ENCODE peak calls at places on chromosomes 12 and 14, in eight cellular contexts. H is psoas muscle; E is body of pancreas; S is gastroesophageal sphincter; W is activated CD8-positive, alpha-beta T cell treated with anti-CD3 and anti-CD28 coated beads for 36 hours; G is activated CD8-positive, alpha-beta memory T cell treated with anti-CD3 and anti-CD28 coated beads, Interleukin-2, amount 10 ng/mL, durations not matched to agents 7 days and 5 days; Q is Panc1; Z is heart left ventricle. Y is an unnamed sample.
A peak's percentile ranks its signal among the peaks of the same experiment; 100 is the strongest.

GRCh38 chr12:46126050-46126727 is 135.8 kb upstream of the SCAF11 start:
- ATAC-seq in H (no peak), E (no peak), S (no peak), W (no peak), G (no peak), Q (no peak), Z (peak; percentile 40), Y (no peak)

GRCh38 chr12:57215668-57216013 is 953 bp upstream of the NXPH4 start:
- ATAC-seq in H (no peak), E (no peak), S (no peak), W (peak; percentile 29), G (peak; percentile 43), Q (no peak), Z (no peak), Y (peak; percentile 59)

GRCh38 chr12:19127270-19127669 is 2.3 kb upstream of the PLEKHA5 start:
- ATAC-seq in H (no peak), E (no peak), S (no peak), W (no peak), G (no peak), Q (no peak), Z (no peak), Y (no peak)

GRCh38 chr12:642633-643477 is 20.4 kb downstream of the NINJ2 start:
- ATAC-seq in H (peak; percentile 81), E (peak; percentile 93), S (peak; percentile 84), W (peak; percentile 68), G (peak; percentile 85), Q (peak; percentile 60), Z (peak; percentile 9), Y (peak; percentile 89)

GRCh38 chr12:16586350-16587109 is 19.4 kb downstream of the LMO3 start:
- ATAC-seq in H (peak; percentile 48), E (peak; percentile 74), S (peak; percentile 87), W (no peak), G (no peak), Q (no peak), Z (peak; percentile 74), Y (no peak)

GRCh38 chr12:40727774-40728483 is 35.7 kb downstream of the CNTN1 start:
- ATAC-seq in H (no peak), E (no peak), S (no peak), W (no peak), G (no peak), Q (no peak), Z (no peak), Y (peak; percentile 36)

GRCh38 chr12:102427542-102427923 is 52.8 kb downstream of the IGF1 start:
- ATAC-seq in H (peak; percentile 82), E (no peak), S (peak; percentile 34), W (no peak), G (no peak), Q (no peak), Z (peak; percentile 85), Y (no peak)

GRCh38 chr14:73634333-73634833 is 10.4 kb upstream of the DNAL1 start:
- ATAC-seq in H (peak; percentile 82), E (peak; percentile 77), S (peak; percentile 75), W (peak; percentile 9), G (no peak), Q (peak; percentile 75), Z (peak; percentile 57), Y (peak; percentile 52)

GRCh38 chr14:55948399-55948798 is 169.8 kb upstream of the PELI2 start:
- ATAC-seq in H (no peak), E (no peak), S (no peak), W (no peak), G (no peak), Q (no peak), Z (no peak), Y (no peak)

Y was measured in stimulated activated memory B cell treated with anti-CD40 and anti-IgM and Interleukin-4, amounts not matched to agents 10 μg/mL and 1 μg/mL and 100 μg/mL, for 72 hours.